ENCODE peak calls at places on chromosomes 3 and 15, in seven cellular contexts. One of them, this sample, is unnamed.

GRCh38 chr15:22954798-22955543 is 25.2 kb downstream of the CYFIP1 start:
- DNase-seq in OCI-LY7: no peak
- DNase-seq in BJ: no peak
- DNase-seq in psoas muscle: no peak
- DNase-seq in fibroblast of the aortic adventitia: no peak
- DNase-seq in HepG2: peak
- DNase-seq in HCT116: no peak
- DNase-seq in this sample: no peak

GRCh38 chr3:150371741-150372254 is 36.3 kb upstream of the TSC22D2 start:
- DNase-seq in fibroblast of the aortic adventitia: peak
- DNase-seq in HCT116: peak
- DNase-seq in OCI-LY7: no peak
- DNase-seq in BJ: peak
- DNase-seq in HepG2: peak
- DNase-seq in psoas muscle: no peak
- DNase-seq in this sample: peak

GRCh38 chr3:160343132-160343531 is 55.9 kb downstream of the IFT80 start:
- DNase-seq in psoas muscle: no peak
- DNase-seq in fibroblast of the aortic adventitia: peak
- DNase-seq in OCI-LY7: peak
- DNase-seq in HCT116: no peak
- DNase-seq in HepG2: peak
- DNase-seq in BJ: no peak
- DNase-seq in this sample: peak

GRCh38 chr3:111729087-111729846 is 129.8 kb upstream of the PHLDB2 start:
- DNase-seq in OCI-LY7: no peak
- DNase-seq in fibroblast of the aortic adventitia: peak
- DNase-seq in HCT116: no peak
- DNase-seq in HepG2: no peak
- DNase-seq in BJ: peak
- DNase-seq in psoas muscle: peak
- DNase-seq in this sample: peak

GRCh38 chr3:76552653-76553052 is 487.2 kb upstream of the ROBO2 start:
- DNase-seq in HCT116: no peak
- DNase-seq in BJ: no peak
- DNase-seq in fibroblast of the aortic adventitia: no peak
- DNase-seq in HepG2: no peak
- DNase-seq in OCI-LY7: no peak
- DNase-seq in psoas muscle: no peak
- DNase-seq in this sample: no peak

GRCh38 chr15:45943255-45943654 is 308.4 kb downstream of the SQOR start:
- DNase-seq in HepG2: peak
- DNase-seq in BJ: no peak
- DNase-seq in OCI-LY7: no peak
- DNase-seq in fibroblast of the aortic adventitia: no peak
- DNase-seq in psoas muscle: no peak
- DNase-seq in HCT116: no peak
- DNase-seq in this sample: no peak

GRCh38 chr3:182983811-182984210 is 3.5 kb upstream of the DCUN1D1 start:
- DNase-seq in BJ: no peak
- DNase-seq in OCI-LY7: no peak
- DNase-seq in HepG2: no peak
- DNase-seq in fibroblast of the aortic adventitia: peak
- DNase-seq in HCT116: no peak
- DNase-seq in psoas muscle: no peak
- DNase-seq in this sample: peak

GRCh38 chr3:53803816-53804545 is 42.2 kb downstream of the CHDH start:
- DNase-seq in HCT116: no peak
- DNase-seq in psoas muscle: no peak
- DNase-seq in OCI-LY7: no peak
- DNase-seq in HepG2: no peak
- DNase-seq in fibroblast of the aortic adventitia: no peak
- DNase-seq in BJ: no peak
- DNase-seq in this sample: no peak

GRCh38 chr3:161314836-161315391 is 56.4 kb downstream of the SPTSSB start:
- DNase-seq in BJ: no peak
- DNase-seq in OCI-LY7: no peak
- DNase-seq in psoas muscle: no peak
- DNase-seq in fibroblast of the aortic adventitia: peak
- DNase-seq in HepG2: no peak
- DNase-seq in HCT116: no peak
- DNase-seq in this sample: no peak

GRCh38 chr15:45372032-45372995 is 6.0 kb downstream of the GATM start:
- DNase-seq in BJ: no peak
- DNase-seq in psoas muscle: no peak
- DNase-seq in HepG2: no peak
- DNase-seq in fibroblast of the aortic adventitia: no peak
- DNase-seq in HCT116: no peak
- DNase-seq in OCI-LY7: no peak
- DNase-seq in this sample: no peak

GRCh38 chr15:61051570-61052031 is 177.5 kb downstream of the RORA start:
- DNase-seq in OCI-LY7: peak
- DNase-seq in HCT116: no peak
- DNase-seq in fibroblast of the aortic adventitia: peak
- DNase-seq in BJ: peak
- DNase-seq in psoas muscle: peak
- DNase-seq in HepG2: peak
- DNase-seq in this sample: peak

GRCh38 chr15:70614221-70614620 is 149.1 kb downstream of the UACA start:
- DNase-seq in OCI-LY7: no peak
- DNase-seq in fibroblast of the aortic adventitia: no peak
- DNase-seq in HepG2: no peak
- DNase-seq in BJ: no peak
- DNase-seq in HCT116: no peak
- DNase-seq in psoas muscle: no peak
- DNase-seq in this sample: no peak

GRCh38 chr3:153829596-153830170 is 291.5 kb upstream of the ARHGEF26 start:
- DNase-seq in psoas muscle: no peak
- DNase-seq in OCI-LY7: no peak
- DNase-seq in fibroblast of the aortic adventitia: peak
- DNase-seq in BJ: no peak
- DNase-seq in HepG2: no peak
- DNase-seq in HCT116: no peak
- DNase-seq in this sample: no peak

GRCh38 chr15:99427668-99428361 is 138.0 kb upstream of the MEF2A start:
- DNase-seq in OCI-LY7: no peak
- DNase-seq in psoas muscle: no peak
- DNase-seq in fibroblast of the aortic adventitia: no peak
- DNase-seq in HepG2: no peak
- DNase-seq in HCT116: no peak
- DNase-seq in BJ: no peak
- DNase-seq in this sample: no peak

GRCh38 chr3:98021821-98022220 is 13.3 kb downstream of the GABRR3 start:
- DNase-seq in HCT116: no peak
- DNase-seq in fibroblast of the aortic adventitia: peak
- DNase-seq in OCI-LY7: no peak
- DNase-seq in HepG2: no peak
- DNase-seq in psoas muscle: no peak
- DNase-seq in BJ: no peak
- DNase-seq in this sample: peak

GRCh38 chr3:112132975-112133448 is at the start of gene GCSAM:
- DNase-seq in HepG2: no peak
- DNase-seq in OCI-LY7: peak
- DNase-seq in BJ: no peak
- DNase-seq in HCT116: no peak
- DNase-seq in psoas muscle: peak
- DNase-seq in fibroblast of the aortic adventitia: no peak
- DNase-seq in this sample: no peak

GRCh38 chr15:63379492-63380150 is 2.0 kb downstream of the CA12 start:
- DNase-seq in fibroblast of the aortic adventitia: peak
- DNase-seq in psoas muscle: no peak
- DNase-seq in HepG2: no peak
- DNase-seq in HCT116: no peak
- DNase-seq in OCI-LY7: no peak
- DNase-seq in BJ: no peak
- DNase-seq in this sample: no peak

GRCh38 chr15:63380151-63380827 is 1.4 kb downstream of the CA12 start:
- DNase-seq in HepG2: no peak
- DNase-seq in OCI-LY7: no peak
- DNase-seq in fibroblast of the aortic adventitia: peak
- DNase-seq in psoas muscle: no peak
- DNase-seq in BJ: no peak
- DNase-seq in HCT116: no peak
- DNase-seq in this sample: no peak

GRCh38 chr15:63381301-63382192 is at the start of gene CA12:
- DNase-seq in psoas muscle: peak
- DNase-seq in HCT116: no peak
- DNase-seq in BJ: no peak
- DNase-seq in OCI-LY7: no peak
- DNase-seq in fibroblast of the aortic adventitia: peak
- DNase-seq in HepG2: peak
- DNase-seq in this sample: no peak

GRCh38 chr15:63380828-63381282 is 791 bp downstream of the CA12 start:
- DNase-seq in BJ: no peak
- DNase-seq in HCT116: no peak
- DNase-seq in HepG2: no peak
- DNase-seq in fibroblast of the aortic adventitia: peak
- DNase-seq in OCI-LY7: no peak
- DNase-seq in psoas muscle: no peak
- DNase-seq in this sample: no peak

GRCh38 chr15:63378946-63379345 is 2.7 kb downstream of the CA12 start:
- DNase-seq in psoas muscle: no peak
- DNase-seq in HepG2: no peak
- DNase-seq in BJ: no peak
- DNase-seq in HCT116: no peak
- DNase-seq in fibroblast of the aortic adventitia: no peak
- DNase-seq in OCI-LY7: no peak
- DNase-seq in this sample: no peak
- H3K4me3 ChIP-seq in psoas muscle: no peak
- H3K4me3 ChIP-seq in HepG2: no peak
- H3K4me3 ChIP-seq in BJ: no peak
- H3K4me3 ChIP-seq in HCT116: no peak
- H3K4me3 ChIP-seq in fibroblast of the aortic adventitia: no peak
- H3K4me3 ChIP-seq in OCI-LY7: no peak
- H3K4me3 ChIP-seq in this sample: no peak

GRCh38 chr3:124636101-124636862 is 94.0 kb upstream of the UMPS start:
- DNase-seq in BJ: no peak
- DNase-seq in HepG2: no peak
- DNase-seq in fibroblast of the aortic adventitia: no peak
- DNase-seq in psoas muscle: no peak
- DNase-seq in OCI-LY7: no peak
- DNase-seq in HCT116: no peak
- DNase-seq in this sample: no peak
- TF ChIP-seq CTCF in BJ: no peak
- TF ChIP-seq CTCF in HepG2: peak
- TF ChIP-seq CTCF in fibroblast of the aortic adventitia: no peak
- TF ChIP-seq CTCF in psoas muscle: no peak
- TF ChIP-seq CTCF in OCI-LY7: no peak
- TF ChIP-seq CTCF in HCT116: no peak
- TF ChIP-seq CTCF in this sample: no peak

GRCh38 chr3:158562674-158563073 is 8.3 kb upstream of the MLF1 start:
- DNase-seq in fibroblast of the aortic adventitia: no peak
- DNase-seq in BJ: no peak
- DNase-seq in HCT116: no peak
- DNase-seq in psoas muscle: no peak
- DNase-seq in OCI-LY7: no peak
- DNase-seq in HepG2: no peak
- DNase-seq in this sample: no peak
- H3K4me3 ChIP-seq in fibroblast of the aortic adventitia: no peak
- H3K4me3 ChIP-seq in BJ: no peak
- H3K4me3 ChIP-seq in HCT116: no peak
- H3K4me3 ChIP-seq in psoas muscle: no peak
- H3K4me3 ChIP-seq in OCI-LY7: no peak
- H3K4me3 ChIP-seq in HepG2: no peak
- H3K4me3 ChIP-seq in this sample: no peak

GRCh38 chr3:49161808-49162530 is 4.2 kb downstream of the CCDC71 start:
- DNase-seq in BJ: no peak
- DNase-seq in fibroblast of the aortic adventitia: no peak
- DNase-seq in HepG2: no peak
- DNase-seq in HCT116: no peak
- DNase-seq in psoas muscle: no peak
- DNase-seq in OCI-LY7: no peak
- DNase-seq in this sample: no peak

GRCh38 chr3:49158792-49159191 is 7.3 kb downstream of the CCDC71 start:
- DNase-seq in psoas muscle: no peak
- DNase-seq in BJ: no peak
- DNase-seq in fibroblast of the aortic adventitia: no peak
- DNase-seq in HepG2: no peak
- DNase-seq in OCI-LY7: no peak
- DNase-seq in HCT116: no peak
- DNase-seq in this sample: no peak

GRCh38 chr3:49161197-49161596 is 4.9 kb downstream of the CCDC71 start:
- DNase-seq in HCT116: no peak
- DNase-seq in psoas muscle: no peak
- DNase-seq in OCI-LY7: no peak
- DNase-seq in fibroblast of the aortic adventitia: no peak
- DNase-seq in HepG2: no peak
- DNase-seq in BJ: no peak
- DNase-seq in this sample: no peak

GRCh38 chr3:49157289-49157688 is 8.8 kb downstream of the CCDC71 start:
- DNase-seq in BJ: no peak
- DNase-seq in HCT116: no peak
- DNase-seq in psoas muscle: no peak
- DNase-seq in HepG2: no peak
- DNase-seq in fibroblast of the aortic adventitia: no peak
- DNase-seq in OCI-LY7: no peak
- DNase-seq in this sample: no peak

DNA sequence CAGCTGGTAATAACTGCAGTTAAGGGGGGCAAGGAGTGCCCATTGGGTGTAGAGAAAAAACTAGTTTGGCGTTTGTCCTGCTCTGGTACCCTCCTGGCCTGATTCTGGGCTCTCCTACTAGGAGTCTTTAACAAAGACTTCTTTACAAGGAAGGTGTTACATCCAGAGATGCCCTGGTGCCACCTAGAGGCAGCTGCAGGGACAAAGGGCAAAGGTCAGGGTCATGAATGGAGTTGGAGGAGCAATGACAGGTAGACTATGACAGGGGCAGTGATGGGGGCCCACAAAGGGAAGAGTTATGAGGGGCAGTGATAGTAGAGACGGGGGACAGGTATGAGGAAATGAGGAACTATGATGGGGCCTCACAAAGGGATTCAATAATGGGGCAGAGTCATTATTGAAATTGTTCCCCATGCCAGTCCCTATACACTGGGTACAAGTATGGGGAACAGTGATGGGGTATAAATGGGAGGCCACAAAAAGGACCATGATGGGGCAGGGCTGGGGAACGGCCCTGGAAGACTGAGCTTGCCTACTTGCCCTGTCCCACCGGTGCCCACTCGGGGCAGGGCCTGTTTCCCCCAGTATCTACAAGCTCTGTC is 7.9 kb downstream of the CCDC71 start:
- DNase-seq in HepG2: peak
- DNase-seq in OCI-LY7: peak
- DNase-seq in BJ: no peak
- DNase-seq in HCT116: peak
- DNase-seq in psoas muscle: no peak
- DNase-seq in fibroblast of the aortic adventitia: peak
- DNase-seq in this sample: peak
- TF ChIP-seq CTCF in HepG2: peak
- TF ChIP-seq CTCF in OCI-LY7: peak
- TF ChIP-seq CTCF in BJ: peak
- TF ChIP-seq CTCF in HCT116: peak
- TF ChIP-seq CTCF in psoas muscle: no peak
- TF ChIP-seq CTCF in fibroblast of the aortic adventitia: peak
- TF ChIP-seq CTCF in this sample: peak

DNA sequence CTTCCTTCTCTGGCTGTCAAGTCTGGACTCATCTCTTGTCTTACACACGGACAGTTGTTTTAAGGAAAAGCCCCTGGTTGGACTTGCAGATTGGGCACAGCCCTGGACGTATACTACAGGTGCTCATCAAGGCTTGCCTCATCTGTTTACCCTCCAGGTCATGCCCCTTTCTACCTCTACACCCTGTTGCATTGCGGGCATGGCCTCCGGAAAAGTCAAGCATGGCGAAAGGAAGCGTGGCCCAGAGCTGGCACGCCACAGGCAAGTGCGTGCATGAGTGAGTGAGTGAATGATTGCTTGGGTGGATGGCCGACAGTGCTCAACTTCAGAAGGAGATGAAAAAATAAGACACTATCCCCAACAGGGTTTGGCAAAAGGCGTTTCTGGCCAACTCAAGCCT is 95.7 kb downstream of the RPLP1 start:
- DNase-seq in HepG2: no peak
- DNase-seq in psoas muscle: no peak
- DNase-seq in fibroblast of the aortic adventitia: no peak
- DNase-seq in BJ: no peak
- DNase-seq in OCI-LY7: no peak
- DNase-seq in HCT116: no peak
- DNase-seq in this sample: no peak
- H3K4me3 ChIP-seq in HepG2: no peak
- H3K4me3 ChIP-seq in psoas muscle: no peak
- H3K4me3 ChIP-seq in fibroblast of the aortic adventitia: no peak
- H3K4me3 ChIP-seq in BJ: no peak
- H3K4me3 ChIP-seq in OCI-LY7: no peak
- H3K4me3 ChIP-seq in HCT116: no peak
- H3K4me3 ChIP-seq in this sample: no peak